ENCODE peak calls at places on chromosomes 11 and 22, in eight cellular contexts. F is caudate nucleus, S is tibial artery, L is cardiac septum, W is hippocampal formation, T is ovary, X is T follicular helper cell, M is HAP-1. E is an unnamed sample.
A peak's percentile ranks its signal among the peaks of the same experiment; 100 is the strongest.

GRCh38 chr11:20474951-20475517 is 87.5 kb downstream of the PRMT3 start:
- DNase-seq in F (no peak), S (no peak), L (no peak), W (no peak), T (no peak), X (no peak), M (peak; percentile 62), E (no peak)

GRCh38 chr11:96481204-96481603 is 91.4 kb downstream of the JRKL start:
- DNase-seq in F (no peak), S (no peak), L (no peak), W (no peak), T (no peak), X (no peak), M (no peak), E (no peak)

GRCh38 chr11:126927628-126928027 is 72.9 kb downstream of the KIRREL3 start:
- DNase-seq in F (no peak), S (no peak), L (no peak), W (no peak), T (no peak), X (no peak), M (no peak), E (no peak)

GRCh38 chr22:17512960-17513359 is 50.3 kb upstream of the SLC25A18 start:
- DNase-seq in F (no peak), S (no peak), L (no peak), W (no peak), T (no peak), X (no peak), M (no peak), E (no peak)

GRCh38 chr22:49629586-49630447 is 197.9 kb downstream of the BRD1 start:
- DNase-seq in F (no peak), S (no peak), L (no peak), W (no peak), T (no peak), X (no peak), M (no peak), E (no peak)

GRCh38 chr22:29625090-29625825 is 21.8 kb downstream of the NF2 start:
- DNase-seq in F (no peak), S (no peak), L (no peak), W (peak; percentile 15), T (peak; percentile 68), X (no peak), M (peak; percentile 54), E (peak; percentile 33)

GRCh38 chr22:43796567-43796966 is 15.5 kb downstream of the EFCAB6 start:
- DNase-seq in F (no peak), S (no peak), L (no peak), W (peak; percentile 28), T (no peak), X (no peak), M (no peak), E (no peak)

GRCh38 chr11:28133146-28133545 is 25.0 kb downstream of the METTL15 start:
- DNase-seq in F (no peak), S (no peak), L (no peak), W (no peak), T (no peak), X (no peak), M (no peak), E (no peak)

GRCh38 chr11:33692013-33692504 is 8.6 kb downstream of the C11orf91 start:
- DNase-seq in F (no peak), S (peak; percentile 83), L (no peak), W (peak; percentile 53), T (peak; percentile 73), X (no peak), M (no peak), E (peak; percentile 57)

GRCh38 chr11:47856186-47856585 is 8.0 kb upstream of the NUP160 start:
- DNase-seq in F (no peak), S (no peak), L (no peak), W (no peak), T (no peak), X (no peak), M (no peak), E (no peak)

GRCh38 chr11:112253605-112254242 is 6.9 kb downstream of the PLET1 start:
- DNase-seq in F (no peak), S (no peak), L (no peak), W (no peak), T (no peak), X (no peak), M (no peak), E (no peak)

GRCh38 chr11:104372111-104372510 is 208.2 kb upstream of the PDGFD start:
- DNase-seq in F (no peak), S (no peak), L (no peak), W (no peak), T (no peak), X (no peak), M (no peak), E (no peak)

GRCh38 chr22:26342719-26343449 is 86.2 kb upstream of the ASPHD2 start:
- DNase-seq in F (no peak), S (no peak), L (no peak), W (no peak), T (no peak), X (no peak), M (no peak), E (no peak)

GRCh38 chr22:20645954-20646353 is 128.0 kb upstream of the SERPIND1 start:
- DNase-seq in F (no peak), S (no peak), L (peak; percentile 57), W (no peak), T (no peak), X (no peak), M (no peak), E (no peak)

GRCh38 chr11:66317766-66318575 is 1.1 kb upstream of the CD248 start:
- DNase-seq in F (no peak), S (no peak), L (no peak), W (no peak), T (peak; percentile 75), X (peak; percentile 58), M (no peak), E (no peak)

GRCh38 chr11:61555051-61555969 is 25.6 kb downstream of the SYT7 start:
- DNase-seq in F (no peak), S (no peak), L (no peak), W (no peak), T (no peak), X (no peak), M (peak; percentile 85), E (no peak)